ENCODE peak calls at places on chromosomes 4 and X, in eight cellular contexts. F is HL-60, D is right atrium auricular region, I is fibroblast of mammary gland, K is hepatocyte, W is bronchial epithelial cell, X is astrocyte, Y is PC-3. E is an unnamed sample.

GRCh38 chrX:78027798-78028197 is 58.4 kb upstream of the PGAM4 start:
- DNase-seq in F (no peak), Y (no peak), K (no peak), D (no peak), I (no peak), X (no peak), W (no peak), E (no peak)

GRCh38 chr4:6881908-6882307 is 27.7 kb upstream of the TBC1D14 start:
- DNase-seq in K (no peak), Y (no peak), F (no peak), X (no peak), I (no peak), W (no peak), D (peak), E (no peak)

GRCh38 chr4:112284662-112285411 is 867 bp downstream of the TIFA start:
- DNase-seq in F (no peak), Y (peak), K (no peak), X (peak), I (no peak), D (no peak), W (no peak), E (peak)

GRCh38 chr4:152696764-152697250 is 17.0 kb upstream of the TMEM154 start:
- DNase-seq in K (no peak), I (peak), X (peak), W (peak), D (no peak), F (no peak), Y (peak), E (no peak)

GRCh38 chr4:153420361-153420760 is 45.8 kb upstream of the TMEM131L start:
- DNase-seq in D (no peak), I (peak), K (no peak), X (peak), W (no peak), Y (no peak), F (no peak), E (peak)

GRCh38 chrX:109959356-109959871 is 43.5 kb upstream of the TMEM164 start:
- DNase-seq in D (no peak), I (peak), W (no peak), X (no peak), K (no peak), Y (peak), F (peak), E (no peak)

GRCh38 chr4:22235798-22236197 is 280.1 kb downstream of the ADGRA3 start:
- DNase-seq in F (no peak), D (no peak), K (no peak), W (no peak), I (no peak), Y (no peak), X (no peak), E (no peak)

GRCh38 chrX:111052478-111052877 is 43.5 kb upstream of the PAK3 start:
- DNase-seq in K (no peak), W (no peak), X (peak), I (no peak), F (no peak), Y (no peak), D (no peak), E (no peak)

GRCh38 chr4:163544407-163545038 is 50.0 kb downstream of the TMA16 start:
- DNase-seq in I (peak), D (peak), W (peak), K (peak), X (peak), F (peak), Y (peak), E (peak)

GRCh38 chr4:78937837-78938236 is 1.4 kb downstream of the PAQR3 start:
- DNase-seq in Y (peak), F (no peak), X (peak), W (peak), I (peak), D (no peak), K (no peak), E (peak)
- H3K4me3 ChIP-seq in Y (peak), F (no peak), X (peak), W (no peak), I (peak), D (no peak), K (no peak), E (no peak)

GRCh38 chr4:185144601-185145240 is 1.7 kb downstream of the SLC25A4 start:
- DNase-seq in D (no peak), Y (no peak), F (no peak), X (no peak), I (no peak), W (no peak), K (no peak), E (no peak)
- TF ChIP-seq CTCF in D (no peak), Y (no peak), F (no peak), X (no peak), I (no peak), W (no peak), K (no peak), E (no peak)

GRCh38 chrX:153966841-153967535 is 4.6 kb downstream of the HCFC1 start:
- DNase-seq in D (no peak), F (no peak), W (no peak), I (peak), Y (no peak), K (no peak), X (no peak), E (no peak)
- H3K4me3 ChIP-seq in D (no peak), F (peak), W (no peak), I (no peak), Y (no peak), K (no peak), X (no peak), E (no peak)

GRCh38 chr4:158669310-158669709 is 2.4 kb downstream of the C4orf46 start:
- DNase-seq in W (no peak), F (no peak), I (no peak), X (no peak), K (no peak), D (no peak), Y (no peak), E (no peak)

GRCh38 chr4:158666892-158667291 is 4.8 kb downstream of the C4orf46 start:
- DNase-seq in Y (no peak), I (no peak), K (no peak), D (no peak), X (no peak), W (no peak), F (no peak), E (no peak)

GRCh38 chr4:158670975-158671664 is 567 bp downstream of the C4orf46 start:
- DNase-seq in W (peak), Y (peak), I (peak), K (peak), D (peak), F (peak), X (peak), E (peak)

GRCh38 chr4:158664806-158665205 is 6.9 kb downstream of the C4orf46 start:
- DNase-seq in K (no peak), I (no peak), W (no peak), Y (no peak), D (no peak), F (no peak), X (no peak), E (no peak)

GRCh38 chr4:158667651-158668198 is 4.0 kb downstream of the C4orf46 start:
- DNase-seq in Y (peak), D (no peak), F (peak), W (peak), X (no peak), K (peak), I (peak), E (peak)
- TF ChIP-seq CTCF in Y (peak), D (peak), F (peak), W (peak), X (peak), K (peak), I (peak), E (peak)

GRCh38 chr4:2813446-2814405 is 20.8 kb downstream of the SH3BP2 start:
- DNase-seq in Y (no peak), D (no peak), W (no peak), I (no peak), X (no peak), K (no peak), F (no peak), E (no peak)
- H3K4me3 ChIP-seq in Y (no peak), D (peak), W (no peak), I (peak), X (no peak), K (no peak), F (peak), E (no peak)

E was measured in AG10803.